ENCODE peak calls at places on chromosomes 2 and 18, in seven cellular contexts. Z is B cell, V is right cardiac atrium, B is kidney tubule cell, I is left colon, T is OCI-LY7, E is right lobe of liver. C is an unnamed sample.
A peak's percentile ranks its signal among the peaks of the same experiment; 100 is the strongest.

GRCh38 chr2:238906254-238906935 is 58.5 kb downstream of the TWIST2 start:
- DNase-seq in E (peak; percentile 37), V (peak; percentile 48), I (no peak), T (no peak), B (no peak), Z (no peak), C (no peak)

GRCh38 chr18:45771587-45771986 is 47.6 kb downstream of the SLC14A1 start:
- DNase-seq in V (no peak), B (no peak), T (no peak), I (no peak), E (no peak), Z (no peak), C (no peak)

GRCh38 chr2:135029481-135030134 is 17.6 kb downstream of the MAP3K19 start:
- DNase-seq in T (no peak), I (no peak), E (no peak), Z (no peak), V (no peak), B (no peak), C (no peak)

GRCh38 chr2:177708660-177709328 is 316.2 kb downstream of the AGPS start:
- DNase-seq in V (peak; percentile 49), E (no peak), Z (no peak), T (no peak), I (no peak), B (no peak), C (no peak)

GRCh38 chr2:176128172-176129012 is 1.1 kb upstream of the HOXD8 start:
- DNase-seq in Z (no peak), E (no peak), B (peak; percentile 54), V (no peak), T (no peak), I (no peak), C (no peak)

GRCh38 chr2:237097326-237097910 is 11.7 kb downstream of the COPS8 start:
- DNase-seq in I (no peak), T (no peak), E (no peak), Z (no peak), B (no peak), V (no peak), C (no peak)

GRCh38 chr2:43024515-43024962 is 201.9 kb downstream of the ZFP36L2 start:
- DNase-seq in Z (peak; percentile 69), B (peak; percentile 53), T (peak; percentile 55), I (peak; percentile 73), V (peak; percentile 91), E (no peak), C (peak; percentile 68)

GRCh38 chr2:46142546-46143329 is 154.5 kb upstream of the EPAS1 start:
- DNase-seq in T (no peak), Z (no peak), B (peak; percentile 42), V (no peak), E (no peak), I (peak; percentile 73), C (no peak)

GRCh38 chr2:211745295-211746097 is 793.1 kb downstream of the ERBB4 start:
- DNase-seq in V (no peak), B (peak; percentile 63), Z (peak; percentile 6), I (no peak), E (no peak), T (peak; percentile 67), C (peak; percentile 29)

GRCh38 chr2:74428675-74429074 is 7.1 kb downstream of the WDR54 start:
- DNase-seq in V (no peak), Z (no peak), I (no peak), E (no peak), B (no peak), T (no peak), C (no peak)

GRCh38 chr2:85143463-85144082 is 10.4 kb downstream of the TCF7L1 start:
- DNase-seq in V (no peak), E (peak; percentile 83), B (no peak), T (no peak), I (no peak), Z (no peak), C (no peak)

GRCh38 chr2:23541453-23542334 is 156.7 kb downstream of the KLHL29 start:
- DNase-seq in Z (no peak), I (no peak), V (no peak), E (no peak), B (peak; percentile 11), T (no peak), C (no peak)

GRCh38 chr2:56713161-56713676 is 529.4 kb downstream of the CCDC85A start:
- DNase-seq in V (no peak), I (no peak), Z (no peak), E (no peak), T (no peak), B (no peak), C (no peak)

GRCh38 chr2:7083580-7084509 is 166.6 kb downstream of the RNF144A start:
- DNase-seq in E (no peak), V (no peak), T (peak; percentile 84), Z (no peak), B (peak; percentile 35), I (no peak), C (peak; percentile 37)

GRCh38 chr2:41764919-41765318 is 282.9 kb upstream of the PKDCC start:
- DNase-seq in Z (no peak), I (no peak), V (no peak), T (no peak), B (no peak), E (no peak), C (no peak)

GRCh38 chr2:98573426-98573825 is 34.9 kb downstream of the COA5 start:
- DNase-seq in E (no peak), Z (no peak), I (no peak), T (no peak), B (no peak), V (no peak), C (no peak)

GRCh38 chr2:47119001-47119400 is 36.1 kb downstream of the STPG4 start:
- DNase-seq in I (no peak), B (no peak), T (no peak), E (no peak), V (no peak), Z (no peak), C (no peak)

GRCh38 chr18:74996055-74996454 is 212.9 kb downstream of the PTGR3 start:
- DNase-seq in Z (no peak), V (no peak), I (no peak), B (no peak), E (no peak), T (no peak), C (peak; percentile 17)

GRCh38 chr2:48946444-48947048 is 191.0 kb upstream of the LHCGR start:
- DNase-seq in E (no peak), T (peak; percentile 63), Z (peak; percentile 61), I (no peak), V (no peak), B (peak; percentile 69), C (peak; percentile 15)

GRCh38 chr2:189581354-189582139 is 961 bp upstream of the SLC40A1 start:
- DNase-seq in B (no peak), V (peak; percentile 60), T (no peak), E (peak; percentile 56), Z (peak; percentile 21), I (peak; percentile 43), C (peak; percentile 12)

GRCh38 chr2:191923652-191923997 is 76.7 kb upstream of the CAVIN2 start:
- DNase-seq in T (no peak), E (no peak), V (no peak), I (no peak), Z (no peak), B (peak; percentile 88), C (no peak)

GRCh38 chr2:24423095-24423494 is 62.8 kb upstream of the ITSN2 start:
- DNase-seq in Z (no peak), T (no peak), V (no peak), E (no peak), I (no peak), B (no peak), C (no peak)

GRCh38 chr2:24930768-24931167 is 10.7 kb upstream of the ADCY3 start:
- DNase-seq in E (no peak), Z (no peak), V (no peak), I (no peak), B (peak; percentile 7), T (peak; percentile 69), C (peak; percentile 60)

GRCh38 chr2:231395188-231396057 is at the start of gene B3GNT7:
- DNase-seq in T (peak; percentile 62), E (no peak), V (no peak), I (peak; percentile 63), B (no peak), Z (peak; percentile 84), C (no peak)

GRCh38 chr18:54239091-54239490 is 14.6 kb upstream of the MBD2 start:
- DNase-seq in B (no peak), T (no peak), Z (no peak), I (no peak), E (no peak), V (no peak), C (no peak)

GRCh38 chr2:64404002-64404731 is 49.8 kb upstream of the LGALSL start:
- DNase-seq in T (no peak), V (peak; percentile 95), B (no peak), I (peak; percentile 83), Z (no peak), E (peak; percentile 90), C (no peak)

GRCh38 chr2:105858868-105859693 is 114.4 kb downstream of the NCK2 start:
- DNase-seq in V (no peak), Z (no peak), I (no peak), E (no peak), B (no peak), T (no peak), C (peak; percentile 62)

GRCh38 chr18:57743008-57743407 is 60.1 kb downstream of the ATP8B1 start:
- DNase-seq in E (no peak), V (no peak), T (no peak), B (peak; percentile 96), Z (no peak), I (no peak), C (no peak)

GRCh38 chr2:95231723-95232122 is 24.4 kb downstream of the ZNF892 start:
- DNase-seq in Z (no peak), B (peak; percentile 84), E (peak; percentile 53), T (peak; percentile 58), I (peak; percentile 29), V (no peak), C (peak; percentile 70)

GRCh38 chr18:70490008-70490933 is 201.4 kb downstream of the SOCS6 start:
- DNase-seq in E (no peak), T (peak; percentile 25), B (peak; percentile 58), Z (no peak), V (no peak), I (no peak), C (peak; percentile 54)

GRCh38 chr2:128310094-128310716 is 8.5 kb downstream of the HS6ST1 start:
- DNase-seq in I (peak; percentile 22), B (no peak), Z (no peak), T (no peak), V (peak; percentile 40), E (peak; percentile 59), C (no peak)

C was measured in activated CD8-positive, alpha-beta T cell treated with anti-CD3 and anti-CD28 coated beads for 36 hours.